ENCODE peak calls at places on chromosome 11, in five cellular contexts. M is activated naive CD8-positive, alpha-beta T cell treated with anti-CD3 and anti-CD28 coated beads, Interleukin-2, amount 50 U/mL, for 24 hours; V is T-helper 9 cell; U is endothelial cell of umbilical vein; W is hypothalamus. Z is an unnamed sample.
A peak's percentile ranks its signal among the peaks of the same experiment; 100 is the strongest.

GRCh38 chr11:68181719-68182451 is 31.2 kb downstream of the KMT5B start:
- DNase-seq in M (no peak), V (no peak), U (no peak), W (no peak), Z (no peak)

GRCh38 chr11:58575377-58576020 is at the start of gene LPXN:
- DNase-seq in M (peak; percentile 48), V (peak; percentile 54), U (peak; percentile 13), W (no peak), Z (peak; percentile 69)

GRCh38 chr11:2796091-2796490 is 89.5 kb downstream of the CDKN1C start:
- DNase-seq in M (no peak), V (no peak), U (no peak), W (no peak), Z (no peak)

GRCh38 chr11:129434641-129435498 is 59.2 kb downstream of the BARX2 start:
- DNase-seq in M (no peak), V (no peak), U (no peak), W (no peak), Z (no peak)

GRCh38 chr11:102147632-102148031 is 37.4 kb downstream of the YAP1 start:
- DNase-seq in M (no peak), V (no peak), U (no peak), W (no peak), Z (no peak)

GRCh38 chr11:109343242-109343641 is 78.7 kb upstream of the C11orf87 start:
- DNase-seq in M (no peak), V (no peak), U (no peak), W (no peak), Z (no peak)

GRCh38 chr11:104534268-104534667 is 364.0 kb downstream of the CASP12 start:
- DNase-seq in M (no peak), V (no peak), U (peak; percentile 46), W (no peak), Z (peak; percentile 3)

GRCh38 chr11:2472428-2473186 is 27.8 kb downstream of the KCNQ1 start:
- DNase-seq in M (no peak), V (no peak), U (no peak), W (no peak), Z (no peak)

GRCh38 chr11:116353517-116353916 is 419.3 kb downstream of the BUD13 start:
- DNase-seq in M (no peak), V (no peak), U (no peak), W (no peak), Z (no peak)

GRCh38 chr11:207213-208176 is at the start of the genes BET1L and RIC8A:
- DNase-seq in M (peak; percentile 94), V (peak; percentile 91), U (peak; percentile 97), W (peak; percentile 88), Z (peak; percentile 99)